ENCODE peak calls at places on chromosomes 6 and 20, in nine cellular contexts. W is CD8-positive, alpha-beta T cell; P is stomach; N is esophagus squamous epithelium; O is A673; G is cardiac fibroblast; J is left lung; A is A549; Q is cardiac muscle cell. D is an unnamed sample.

GRCh38 chr6:116596815-116597214 is 19.5 kb upstream of the RSPH4A start:
- DNase-seq in N (no peak), W (no peak), G (peak), Q (peak), P (no peak), J (no peak), A (peak), O (peak), D (peak)

GRCh38 chr6:111683749-111684267 is 78.1 kb upstream of the TRAF3IP2 start:
- DNase-seq in P (no peak), W (no peak), A (no peak), Q (no peak), N (no peak), O (no peak), J (no peak), G (peak), D (no peak)

GRCh38 chr6:42929928-42930360 is 664 bp downstream of the CNPY3 start:
- DNase-seq in P (peak), Q (peak), N (peak), G (peak), W (no peak), A (no peak), J (peak), O (no peak), D (no peak)

GRCh38 chr6:56742122-56742791 is 99.6 kb upstream of the DST start:
- DNase-seq in A (no peak), N (no peak), J (no peak), G (no peak), O (no peak), P (no peak), Q (no peak), W (no peak), D (no peak)

GRCh38 chr6:136510782-136511181 is 39.4 kb downstream of the MAP7 start:
- DNase-seq in N (no peak), A (no peak), W (no peak), J (no peak), Q (no peak), O (no peak), P (no peak), G (no peak), D (no peak)

GRCh38 chr20:50690979-50691584 is at the start of gene RIPOR3:
- DNase-seq in W (no peak), P (peak), N (no peak), J (no peak), A (no peak), O (peak), Q (peak), G (no peak), D (peak)

GRCh38 chr6:95576621-95577316 is 566 bp upstream of the MANEA start:
- DNase-seq in Q (no peak), J (no peak), N (no peak), G (peak), O (peak), W (no peak), P (no peak), A (no peak), D (no peak)

GRCh38 chr20:45419188-45420091 is 3.5 kb downstream of the PIGT start:
- DNase-seq in W (no peak), G (peak), O (no peak), J (peak), Q (no peak), P (peak), N (no peak), A (peak), D (no peak)

GRCh38 chr6:29941476-29941875 is 856 bp upstream of the HLA-A start:
- DNase-seq in Q (no peak), P (no peak), N (no peak), O (no peak), A (no peak), W (no peak), J (no peak), G (no peak), D (no peak)

GRCh38 chr20:17617212-17617867 is 47.5 kb downstream of the DSTN start:
- DNase-seq in Q (peak), N (no peak), A (peak), J (peak), G (peak), P (peak), O (peak), W (peak), D (peak)

GRCh38 chr6:112252571-112253504 is 1.5 kb downstream of the LAMA4 start:
- DNase-seq in G (peak), P (no peak), W (no peak), O (no peak), A (no peak), J (no peak), N (no peak), Q (no peak), D (no peak)

GRCh38 chr20:40683221-40683893 is 5.7 kb downstream of the MAFB start:
- DNase-seq in W (no peak), Q (peak), G (peak), P (no peak), A (no peak), J (no peak), O (peak), N (no peak), D (peak)

GRCh38 chr20:41169791-41170351 is 32.5 kb downstream of the PLCG1 start:
- DNase-seq in P (no peak), Q (no peak), O (no peak), G (peak), A (no peak), J (peak), W (no peak), N (no peak), D (no peak)

GRCh38 chr6:22363166-22363965 is 66.5 kb upstream of the PRL start:
- DNase-seq in J (no peak), G (no peak), A (peak), P (no peak), N (no peak), W (no peak), O (no peak), Q (no peak), D (no peak)

GRCh38 chr6:141290871-141291270 is 841.9 kb upstream of the GJE1 start:
- DNase-seq in O (no peak), G (no peak), A (no peak), Q (no peak), W (no peak), N (no peak), P (no peak), J (no peak), D (no peak)

GRCh38 chr6:114323784-114324183 is 19.0 kb downstream of the HS3ST5 start:
- DNase-seq in G (no peak), W (no peak), A (no peak), J (no peak), O (no peak), P (no peak), N (no peak), Q (no peak), D (no peak)

DNA sequence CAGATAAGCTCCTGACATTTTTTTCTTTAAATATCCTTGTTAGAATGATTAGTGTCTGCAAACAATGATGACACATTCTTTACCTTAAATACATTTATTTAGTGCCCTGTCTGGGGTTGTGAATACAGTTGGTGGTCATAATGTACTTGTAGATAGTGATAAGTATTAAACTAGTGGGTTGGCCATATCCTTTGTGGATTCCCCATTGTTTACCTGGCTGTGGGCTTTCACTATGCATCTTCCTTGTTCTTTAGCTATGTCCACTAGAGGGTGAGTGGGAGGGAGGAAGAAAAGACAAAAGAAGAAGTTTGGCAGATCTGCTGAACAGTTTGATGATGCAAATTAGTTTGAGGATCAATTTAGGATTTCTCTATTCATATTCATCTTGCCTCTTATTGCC is 15.7 kb downstream of the HS3ST5 start:
- DNase-seq in J (no peak), W (no peak), P (no peak), A (no peak), O (no peak), G (no peak), N (no peak), Q (no peak), D (no peak)
- TF ChIP-seq CTCF in J (no peak), W (no peak), P (no peak), A (no peak), O (no peak), G (no peak), N (no peak), Q (no peak), D (peak)

DNA sequence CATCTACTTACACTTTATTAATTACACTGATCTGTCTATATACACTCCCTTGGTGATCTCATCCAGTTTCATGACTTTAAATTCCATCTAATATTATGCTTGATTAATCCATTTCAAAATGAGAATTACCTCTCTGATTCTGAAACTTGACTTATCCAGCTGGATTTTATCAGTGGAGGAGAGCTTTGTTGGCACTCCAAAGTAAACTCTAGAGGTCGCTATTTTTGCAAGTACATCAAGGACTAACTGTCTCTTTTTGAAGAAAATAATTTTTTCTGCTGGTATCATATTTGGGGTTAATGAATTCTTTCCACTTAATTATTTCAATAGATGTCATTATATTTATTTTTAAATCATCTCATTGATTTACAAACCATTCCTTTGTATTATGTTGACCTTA is 630.3 kb upstream of the MAN1A1 start:
- DNase-seq in O (peak), P (no peak), Q (peak), N (no peak), J (no peak), A (peak), G (peak), W (no peak), D (no peak)
- TF ChIP-seq CTCF in O (peak), P (no peak), Q (peak), N (no peak), J (no peak), A (no peak), G (peak), W (no peak), D (peak)

GRCh38 chr20:431012-431904 is 23.2 kb downstream of the RBCK1 start:
- DNase-seq in J (no peak), W (no peak), A (peak), N (no peak), O (peak), Q (peak), G (peak), P (peak), D (peak)
- TF ChIP-seq CTCF in J (peak), W (no peak), A (peak), N (peak), O (peak), Q (peak), G (peak), P (peak), D (peak)

DNA sequence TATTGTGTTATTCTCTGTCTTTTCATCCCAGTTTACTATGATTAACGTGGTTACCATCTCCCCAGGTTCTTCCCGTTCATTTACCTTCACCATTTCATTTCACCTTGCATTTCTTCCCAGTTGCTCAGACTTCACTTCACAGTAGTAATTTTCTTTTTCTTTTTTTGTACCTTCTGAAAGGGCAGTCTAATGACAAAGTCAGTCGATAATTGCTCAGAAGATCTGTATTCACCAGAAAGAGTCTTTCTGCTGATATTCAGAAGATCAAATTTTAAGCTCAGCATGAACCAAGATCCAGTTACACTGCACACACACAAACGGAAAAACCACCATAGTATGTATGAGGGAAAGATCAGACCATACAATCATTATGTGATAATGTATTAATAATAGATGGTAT is 265.5 kb downstream of the ADGB start:
- DNase-seq in J (no peak), A (no peak), N (no peak), O (no peak), W (no peak), Q (no peak), P (no peak), G (no peak), D (no peak)
- TF ChIP-seq CTCF in J (no peak), A (no peak), N (no peak), O (no peak), W (no peak), Q (no peak), P (no peak), G (no peak), D (no peak)

DNA sequence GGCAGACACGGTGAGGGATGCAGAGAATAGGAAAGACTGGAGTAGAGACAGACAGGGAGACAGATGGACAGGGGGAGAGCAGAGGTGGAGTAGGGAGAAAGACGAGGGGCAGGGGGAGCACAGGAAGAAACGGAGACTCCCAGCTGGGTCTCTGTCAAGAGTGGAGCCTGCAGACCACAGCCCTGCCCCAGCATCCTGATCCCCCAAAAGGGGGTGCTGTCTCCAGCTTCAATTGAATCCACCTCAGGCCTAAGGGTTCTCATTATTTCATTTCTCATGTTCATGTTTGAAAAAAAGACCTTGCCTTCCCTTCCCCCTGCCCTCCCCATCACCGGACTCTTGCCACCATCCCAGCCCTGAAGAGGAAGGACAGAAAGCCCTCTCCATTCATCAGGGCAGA is 98.1 kb downstream of the CDC5L start:
- DNase-seq in G (no peak), W (no peak), Q (no peak), J (no peak), P (no peak), N (no peak), O (no peak), A (no peak), D (no peak)
- TF ChIP-seq CTCF in G (no peak), W (no peak), Q (no peak), J (no peak), P (no peak), N (no peak), O (no peak), A (no peak), D (no peak)

GRCh38 chr6:26493258-26493657 is 6.8 kb upstream of the BTN1A1 start:
- DNase-seq in J (no peak), N (no peak), W (no peak), G (peak), A (peak), P (no peak), O (peak), Q (peak), D (no peak)
- TF ChIP-seq CTCF in J (no peak), N (no peak), W (peak), G (peak), A (no peak), P (no peak), O (peak), Q (peak), D (no peak)

GRCh38 chr6:154277578-154278128 is 79.0 kb downstream of the IPCEF1 start:
- DNase-seq in J (no peak), N (no peak), Q (no peak), O (no peak), G (no peak), A (no peak), W (no peak), P (no peak), D (no peak)
- TF ChIP-seq CTCF in J (no peak), N (no peak), Q (no peak), O (no peak), G (no peak), A (peak), W (no peak), P (no peak), D (no peak)

GRCh38 chr6:146905313-146905712 is 298.9 kb upstream of the STXBP5 start:
- DNase-seq in W (no peak), N (no peak), J (no peak), O (peak), P (peak), G (peak), A (peak), Q (no peak), D (no peak)

GRCh38 chr6:146902846-146903245 is 301.4 kb upstream of the STXBP5 start:
- DNase-seq in Q (no peak), W (no peak), J (no peak), A (no peak), G (no peak), O (no peak), P (no peak), N (no peak), D (no peak)

GRCh38 chr6:146898888-146899227 is 300.1 kb downstream of the ADGB start:
- DNase-seq in P (no peak), N (no peak), A (no peak), O (no peak), W (no peak), Q (no peak), G (no peak), J (no peak), D (no peak)

GRCh38 chr6:146904596-146904995 is 299.6 kb upstream of the STXBP5 start:
- DNase-seq in G (no peak), Q (no peak), W (no peak), N (no peak), A (no peak), J (no peak), O (no peak), P (no peak), D (no peak)

DNA sequence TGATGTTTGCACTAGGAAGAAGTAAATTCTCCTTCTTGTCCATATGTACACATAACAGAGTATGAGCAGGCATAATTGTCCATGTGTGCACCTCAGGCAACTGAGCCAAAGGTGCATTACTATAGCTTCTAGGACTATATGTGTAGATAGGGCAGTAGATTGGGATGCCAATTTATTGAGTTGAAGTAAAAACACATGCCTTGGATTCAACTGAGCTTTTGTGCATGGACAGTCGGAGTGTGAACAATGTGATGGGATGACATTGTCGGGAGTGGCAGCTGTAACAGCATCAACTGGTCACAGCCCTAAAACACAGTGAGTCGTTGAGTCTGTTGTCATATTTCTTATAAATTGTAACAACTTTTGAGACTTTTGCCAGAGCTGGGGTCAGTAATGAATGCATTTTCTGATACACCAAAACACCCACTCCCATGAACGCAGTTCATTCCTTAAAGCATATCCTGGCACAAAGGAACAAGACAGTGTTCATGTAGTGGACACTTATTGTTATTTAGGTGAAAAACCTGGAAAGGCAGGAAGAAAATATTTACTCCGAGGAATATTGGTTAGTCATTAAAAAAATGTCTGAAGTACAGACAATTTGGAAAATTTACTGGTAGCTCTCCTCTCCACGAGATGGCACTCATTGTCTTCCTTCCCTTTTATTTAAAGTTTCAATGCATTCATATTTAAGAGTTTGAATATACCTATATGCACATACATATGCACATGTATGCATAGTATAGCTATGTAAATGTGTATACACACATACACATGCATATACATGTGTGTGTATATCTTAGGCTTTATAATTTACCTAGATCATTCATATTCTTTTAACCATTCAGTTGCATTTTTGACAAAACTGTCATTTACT is 302.0 kb upstream of the STXBP5 start:
- DNase-seq in G (no peak), A (no peak), Q (no peak), N (no peak), P (no peak), O (no peak), J (no peak), W (no peak), D (no peak)
- TF ChIP-seq CTCF in G (peak), A (peak), Q (peak), N (no peak), P (no peak), O (peak), J (no peak), W (no peak), D (no peak)

GRCh38 chr6:157492249-157492648 is 111.3 kb downstream of the ZDHHC14 start:
- DNase-seq in G (no peak), A (no peak), W (peak), N (no peak), J (no peak), O (no peak), Q (no peak), P (no peak), D (no peak)
- TF ChIP-seq CTCF in G (no peak), A (no peak), W (no peak), N (no peak), J (no peak), O (no peak), Q (no peak), P (no peak), D (no peak)

DNA sequence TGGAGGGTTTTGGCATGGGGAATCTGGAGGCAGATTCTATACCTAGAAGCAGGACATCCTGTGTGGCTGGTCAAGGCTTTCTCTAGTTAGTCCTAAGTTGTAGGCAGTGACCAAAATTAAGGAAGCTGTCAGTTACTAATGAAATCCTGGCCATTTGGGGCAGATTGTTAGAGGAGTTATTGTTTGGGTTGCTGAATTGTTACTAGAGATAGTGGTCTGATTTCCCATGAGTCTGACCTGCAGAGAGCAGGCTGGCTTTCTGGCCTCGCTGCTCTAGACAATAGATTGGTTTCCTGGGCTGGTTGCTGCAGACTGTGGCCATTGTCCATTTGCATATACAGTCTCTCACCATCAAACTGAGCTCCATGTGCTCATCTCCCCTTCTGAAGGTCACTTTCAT is 205.0 kb upstream of the SASH1 start:
- DNase-seq in Q (no peak), P (no peak), O (no peak), N (no peak), J (no peak), W (no peak), G (no peak), A (no peak), D (no peak)
- TF ChIP-seq CTCF in Q (no peak), P (no peak), O (no peak), N (no peak), J (no peak), W (no peak), G (no peak), A (no peak), D (no peak)

D was measured in endothelial cell.